ENCODE peak calls at places on chromosome 2, in nine cellular contexts. N is transverse colon; R is GOT3; I is activated naive CD4-positive, alpha-beta T cell; T is germinal center; H is naive B cell; Q is NAMALWA; L is lower lobe of right lung; Z is body of pancreas. S is an unnamed sample.
A peak's percentile ranks its signal among the peaks of the same experiment; 100 is the strongest.

GRCh38 chr2:160491922-160492371 is 1.7 kb downstream of the RBMS1 start:
- DNase-seq in L (no peak), R (no peak), T (no peak), I (no peak), N (no peak), Z (no peak), H (no peak), Q (no peak), S (no peak)

GRCh38 chr2:95264626-95265025 is 9.6 kb upstream of the PROM2 start:
- DNase-seq in T (no peak), I (no peak), H (no peak), R (no peak), Z (no peak), N (no peak), L (peak; percentile 0), Q (no peak), S (no peak)

GRCh38 chr2:27954261-27954673 is 63.7 kb downstream of the BABAM2 start:
- DNase-seq in R (no peak), Z (no peak), N (peak; percentile 22), Q (no peak), I (no peak), H (no peak), L (no peak), T (no peak), S (peak; percentile 73)

GRCh38 chr2:231646471-231646870 is 53.8 kb downstream of the TEX44 start:
- DNase-seq in R (no peak), L (no peak), H (no peak), T (no peak), Q (no peak), N (no peak), Z (no peak), I (no peak), S (no peak)

GRCh38 chr2:145028055-145028630 is 508.2 kb upstream of the ZEB2 start:
- DNase-seq in Q (no peak), I (no peak), Z (no peak), T (no peak), L (no peak), N (no peak), H (no peak), R (no peak), S (no peak)

GRCh38 chr2:9360110-9360509 is 63.2 kb downstream of the ITGB1BP1 start:
- DNase-seq in I (no peak), R (no peak), T (no peak), Q (no peak), L (no peak), N (no peak), Z (no peak), H (no peak), S (no peak)

GRCh38 chr2:224780814-224781213 is 64.6 kb upstream of the CCDC195 start:
- DNase-seq in N (no peak), T (no peak), Q (no peak), H (no peak), L (no peak), Z (no peak), R (no peak), I (no peak), S (no peak)

GRCh38 chr2:240236217-240237111 is 96.0 kb upstream of the OTOS start:
- DNase-seq in I (no peak), Q (peak; percentile 17), Z (peak; percentile 48), R (no peak), L (peak; percentile 48), T (no peak), H (no peak), N (no peak), S (no peak)

S was measured in Panc1.